ENCODE peak calls at places on chromosomes 5 and 9, in six cellular contexts. W is AG09309, J is tibial nerve, Z is heart left ventricle, B is fibroblast of the aortic adventitia, M is coronary artery. H is an unnamed sample.

GRCh38 chr9:124258765-124259272 is 1.1 kb downstream of the NEK6 start:
- DNase-seq in B (no peak), W (no peak), M (no peak), J (no peak), Z (no peak), H (no peak)

GRCh38 chr9:70392189-70392588 is 22.3 kb downstream of the KLF9 start:
- DNase-seq in M (no peak), B (no peak), Z (no peak), J (no peak), W (no peak), H (no peak)

GRCh38 chr5:159799701-159800100 is 116.6 kb upstream of the ADRA1B start:
- DNase-seq in B (no peak), M (no peak), W (no peak), Z (no peak), J (no peak), H (no peak)

GRCh38 chr5:71887680-71888079 is 168.6 kb downstream of the CARTPT start:
- DNase-seq in Z (no peak), B (peak), W (peak), M (no peak), J (no peak), H (no peak)

GRCh38 chr5:147223951-147224791 is 10.7 kb upstream of the STK32A start:
- DNase-seq in J (peak), M (no peak), Z (no peak), W (peak), B (peak), H (peak)

GRCh38 chr9:109014267-109015025 is 1.1 kb upstream of the CTNNAL1 start:
- DNase-seq in W (no peak), Z (no peak), J (no peak), B (peak), M (peak), H (peak)

GRCh38 chr5:142032747-142033631 is 20.2 kb upstream of the GNPDA1 start:
- DNase-seq in M (no peak), Z (no peak), W (no peak), J (no peak), B (no peak), H (no peak)

GRCh38 chr9:135440620-135441019 is 39.0 kb upstream of the PPP1R26 start:
- DNase-seq in M (no peak), J (no peak), W (no peak), Z (no peak), B (no peak), H (no peak)

GRCh38 chr9:112327718-112328450 is 5.5 kb downstream of the PTBP3 start:
- DNase-seq in B (no peak), W (no peak), Z (no peak), J (no peak), M (no peak), H (no peak)

GRCh38 chr9:126371007-126371870 is 44.6 kb downstream of the MVB12B start:
- DNase-seq in M (no peak), J (no peak), Z (no peak), W (no peak), B (no peak), H (no peak)

GRCh38 chr9:104743377-104743985 is 4.0 kb upstream of the NIPSNAP3A start:
- DNase-seq in J (no peak), B (peak), M (no peak), W (peak), Z (no peak), H (peak)

GRCh38 chr5:162593881-162594280 is 526.3 kb downstream of the GABRG2 start:
- DNase-seq in B (no peak), M (no peak), J (no peak), Z (no peak), W (no peak), H (no peak)

GRCh38 chr5:157295247-157295646 is 29.3 kb downstream of the CYFIP2 start:
- DNase-seq in Z (no peak), M (no peak), J (no peak), B (no peak), W (no peak), H (no peak)

GRCh38 chr5:132263548-132264261 is 6.2 kb downstream of the PDLIM4 start:
- DNase-seq in B (peak), Z (no peak), W (peak), M (peak), J (peak), H (no peak)

GRCh38 chr5:149429839-149430721 is 51.0 kb upstream of the IL17B start:
- DNase-seq in J (no peak), M (peak), B (no peak), Z (no peak), W (no peak), H (no peak)

GRCh38 chr9:15243086-15243485 is 63.9 kb downstream of the TTC39B start:
- DNase-seq in J (no peak), B (peak), W (no peak), Z (no peak), M (no peak), H (no peak)

DNA sequence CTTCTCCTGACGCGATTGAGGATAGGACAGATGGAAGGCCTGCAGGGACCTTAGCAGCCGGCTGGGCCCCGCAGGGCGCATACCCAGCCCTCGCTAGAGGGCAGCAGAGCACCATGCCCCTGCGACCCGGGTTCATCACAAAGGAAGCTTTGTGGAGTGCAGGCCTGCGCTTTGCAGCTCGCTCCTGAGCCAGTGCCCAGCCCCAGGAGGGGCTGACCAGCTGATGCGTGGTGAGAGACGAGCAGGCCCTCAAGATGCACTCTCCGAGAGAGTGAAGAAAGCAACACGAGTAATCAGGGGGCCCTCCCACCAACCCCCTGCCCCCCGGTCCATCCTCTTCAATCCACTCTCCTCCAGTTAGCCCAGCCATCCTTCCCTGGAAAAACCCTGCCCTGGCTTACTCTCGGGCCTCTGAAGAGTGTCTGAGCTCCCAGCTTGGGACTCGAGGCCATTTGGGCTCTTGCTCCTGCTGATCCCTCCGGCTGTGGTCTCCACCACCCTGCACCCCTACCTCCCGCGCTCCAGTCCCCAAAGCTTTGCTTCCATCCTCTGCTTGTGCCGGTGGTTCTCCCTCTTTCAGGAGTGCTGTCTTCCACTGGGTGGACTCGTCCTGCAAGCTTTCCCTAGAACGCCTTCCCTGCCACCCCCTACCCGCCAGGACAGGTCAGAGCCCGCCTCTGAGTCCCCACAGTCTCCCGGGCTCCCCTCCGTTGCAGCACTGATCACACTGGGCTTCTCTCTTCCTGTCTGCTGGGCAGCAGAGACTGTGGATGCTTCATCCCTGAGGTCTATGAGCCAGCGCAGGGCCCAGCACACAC is 9.1 kb upstream of the KIF12 start:
- DNase-seq in B (peak), J (peak), Z (peak), W (no peak), M (no peak), H (peak)
- TF ChIP-seq CTCF in B (peak), J (peak), Z (peak), W (peak), M (peak), H (peak)

GRCh38 chr9:94174164-94174563 is 84.9 kb upstream of the ZNF169 start:
- DNase-seq in J (no peak), Z (no peak), W (no peak), M (no peak), B (no peak), H (no peak)
- TF ChIP-seq CTCF in J (no peak), Z (no peak), W (no peak), M (no peak), B (no peak), H (no peak)

GRCh38 chr5:171521219-171521633 is 101.8 kb downstream of the FGF18 start:
- DNase-seq in Z (no peak), M (no peak), J (no peak), B (peak), W (peak), H (no peak)
- TF ChIP-seq CTCF in Z (no peak), M (no peak), J (no peak), B (peak), W (peak), H (no peak)

DNA sequence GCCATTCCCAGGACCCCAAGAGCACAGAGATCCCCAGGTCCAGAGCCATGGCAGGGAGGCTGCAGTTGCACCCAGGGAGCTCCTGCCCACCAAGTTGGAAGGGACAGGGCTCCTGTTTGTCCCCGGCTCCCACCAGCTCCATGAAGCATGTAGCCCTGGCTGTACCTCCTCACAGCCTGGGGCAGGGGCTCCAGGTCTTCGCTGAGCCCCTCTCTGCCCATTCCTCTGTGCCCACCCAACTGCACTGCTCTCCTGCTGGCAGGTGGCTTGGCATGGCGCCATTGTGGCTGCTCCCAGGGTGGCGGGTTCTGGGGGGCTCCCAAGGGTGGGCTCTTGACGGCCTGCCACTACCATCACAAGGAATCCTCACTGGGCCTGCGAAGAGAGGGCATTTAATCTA is 197.5 kb upstream of the DAB2 start:
- DNase-seq in J (no peak), B (no peak), M (no peak), W (no peak), Z (no peak), H (no peak)
- TF ChIP-seq CTCF in J (no peak), B (no peak), M (no peak), W (no peak), Z (no peak), H (no peak)

GRCh38 chr5:40755093-40755406 is 711 bp downstream of the TTC33 start:
- DNase-seq in W (peak), B (peak), Z (peak), M (peak), J (peak), H (peak)
- TF ChIP-seq CTCF in W (peak), B (peak), Z (peak), M (peak), J (peak), H (peak)

DNA sequence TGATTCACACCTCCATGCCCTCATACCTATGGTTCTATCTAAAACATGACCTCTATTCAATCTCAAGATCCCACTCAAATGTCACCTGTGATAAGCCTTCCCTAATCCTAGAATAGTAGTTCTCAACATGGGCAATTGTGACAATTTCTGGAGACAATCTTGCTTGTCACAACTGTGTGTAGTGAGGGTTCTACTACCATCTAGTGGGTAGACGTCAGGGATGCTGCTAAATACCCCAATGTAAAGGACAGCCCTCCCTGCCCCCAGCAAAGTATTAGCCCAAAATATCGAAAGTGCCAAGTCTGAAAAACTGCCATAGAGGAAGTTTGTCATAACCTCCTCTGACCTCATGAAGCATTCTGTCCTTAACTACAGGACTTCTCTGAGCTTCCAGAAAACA is 32.0 kb downstream of the TBCA start:
- DNase-seq in M (no peak), B (no peak), J (no peak), W (no peak), Z (no peak), H (no peak)
- TF ChIP-seq CTCF in M (no peak), B (no peak), J (no peak), W (no peak), Z (no peak), H (no peak)

GRCh38 chr5:75051217-75051751 is 1.1 kb downstream of the GCNT4 start:
- DNase-seq in J (no peak), M (no peak), W (no peak), B (no peak), Z (no peak), H (peak)

GRCh38 chr5:75048457-75048953 is 3.9 kb downstream of the GCNT4 start:
- DNase-seq in W (peak), Z (no peak), M (no peak), B (no peak), J (no peak), H (no peak)

GRCh38 chr5:75049581-75050274 is 2.6 kb downstream of the GCNT4 start:
- DNase-seq in W (no peak), J (peak), M (no peak), Z (no peak), B (peak), H (peak)

GRCh38 chr5:75052461-75053285 is at the start of gene GCNT4:
- DNase-seq in Z (peak), W (no peak), B (peak), J (peak), M (peak), H (peak)

DNA sequence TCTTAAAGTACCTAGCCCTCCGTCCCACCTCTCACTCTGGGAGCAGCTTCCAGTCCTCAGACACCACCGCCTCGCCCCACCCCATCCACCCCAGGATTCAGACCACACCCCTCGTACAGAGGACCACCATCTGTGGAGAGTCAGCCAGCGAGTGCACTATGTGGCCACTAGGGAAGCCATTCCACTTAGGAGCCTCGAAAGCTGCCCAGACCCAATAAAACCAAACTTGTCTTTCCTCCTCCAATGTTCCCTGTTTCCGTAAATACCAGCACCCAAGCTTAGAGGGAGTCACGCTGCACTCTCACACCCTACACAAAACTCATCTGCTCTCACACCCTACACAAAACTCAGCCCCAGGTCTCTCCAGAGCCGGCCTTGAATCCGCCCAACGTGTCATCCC is 1.9 kb downstream of the GCNT4 start:
- DNase-seq in J (no peak), B (no peak), M (no peak), W (no peak), Z (no peak), H (peak)
- TF ChIP-seq CTCF in J (no peak), B (peak), M (no peak), W (peak), Z (no peak), H (no peak)

GRCh38 chr9:95875305-95876137 is at the start of gene ERCC6L2:
- DNase-seq in J (peak), B (peak), W (peak), Z (peak), M (peak), H (peak)
- TF ChIP-seq CTCF in J (no peak), B (peak), W (no peak), Z (no peak), M (no peak), H (no peak)

GRCh38 chr9:12640021-12640587 is 53.1 kb upstream of the TYRP1 start:
- DNase-seq in Z (no peak), B (peak), J (no peak), M (no peak), W (peak), H (no peak)

GRCh38 chr9:12643686-12644085 is 49.5 kb upstream of the TYRP1 start:
- DNase-seq in Z (no peak), J (no peak), W (no peak), B (peak), M (no peak), H (no peak)

DNA sequence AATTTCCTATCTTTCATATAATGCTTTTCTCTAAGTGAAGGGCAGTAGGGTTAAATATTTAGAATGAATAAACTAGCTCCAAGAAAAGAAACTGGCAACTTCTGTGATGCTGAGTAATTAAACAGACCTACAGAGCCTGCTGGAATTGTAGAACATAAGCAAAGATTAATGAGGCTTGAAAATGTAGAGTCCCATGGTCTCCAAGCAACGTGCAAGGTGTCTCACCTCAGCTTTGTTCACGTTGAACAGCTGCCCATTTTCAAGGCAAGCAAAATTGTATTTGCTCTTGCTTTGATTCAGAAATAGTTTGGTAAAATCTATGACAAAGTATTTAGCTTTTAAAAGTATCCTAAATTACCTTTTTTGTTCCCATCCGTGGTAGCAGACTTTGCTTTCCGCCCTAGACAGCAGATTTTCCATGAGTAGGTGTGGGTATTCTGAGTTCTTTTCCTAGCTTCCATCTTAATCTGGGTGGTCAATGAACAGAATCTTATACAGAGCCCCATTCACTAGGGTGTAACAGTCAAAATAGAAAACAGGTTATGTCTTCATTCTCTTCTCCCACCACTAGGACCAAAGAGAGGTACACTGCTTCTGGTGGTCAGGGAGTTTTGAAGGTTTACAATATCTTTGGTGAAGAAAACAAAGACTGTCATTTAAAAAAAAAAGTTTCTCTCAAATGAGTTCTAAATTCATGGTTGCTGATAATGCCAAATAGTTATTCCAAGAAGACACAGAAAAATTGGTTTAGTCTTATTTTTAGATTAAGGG is 52.1 kb upstream of the TYRP1 start:
- DNase-seq in W (no peak), J (no peak), B (no peak), M (no peak), Z (no peak), H (no peak)
- TF ChIP-seq CTCF in W (no peak), J (no peak), B (no peak), M (no peak), Z (no peak), H (peak)

GRCh38 chr5:180832638-180833068 is 28.4 kb downstream of the ZFP62 start:
- DNase-seq in Z (no peak), B (no peak), M (no peak), J (no peak), W (no peak), H (no peak)

GRCh38 chr5:180825768-180826525 is 23.3 kb upstream of the MGAT1 start:
- DNase-seq in M (no peak), Z (no peak), W (no peak), J (peak), B (peak), H (no peak)

GRCh38 chr5:180830253-180831138 is 27.9 kb upstream of the MGAT1 start:
- DNase-seq in M (no peak), Z (peak), J (no peak), B (peak), W (no peak), H (no peak)

GRCh38 chr5:180829711-180830110 is 27.1 kb upstream of the MGAT1 start:
- DNase-seq in W (no peak), M (no peak), B (no peak), Z (no peak), J (no peak), H (no peak)

GRCh38 chr5:180831139-180832080 is 28.8 kb upstream of the MGAT1 start:
- DNase-seq in J (peak), W (no peak), B (peak), Z (peak), M (peak), H (peak)
- TF ChIP-seq CTCF in J (no peak), W (no peak), B (no peak), Z (peak), M (no peak), H (no peak)